ENCODE peak calls at places on chromosome 14, in nine cellular contexts. Z is NT2/D1; K is neuronal stem cell; H is choroid plexus epithelial cell; E is CD8-positive, alpha-beta memory T cell; I is heart right ventricle; G is endothelial cell of umbilical vein; W is BJ; X is prostate gland. B is an unnamed sample.

GRCh38 chr14:55327179-55327578 is 56.0 kb downstream of the FBXO34 start:
- DNase-seq in Z (no peak), K (no peak), H (no peak), E (no peak), I (no peak), G (no peak), W (no peak), X (no peak), B (no peak)

GRCh38 chr14:105173901-105174894 is 5.6 kb upstream of the JAG2 start:
- DNase-seq in Z (no peak), K (no peak), H (no peak), E (peak), I (no peak), G (peak), W (no peak), X (no peak), B (no peak)

GRCh38 chr14:22900088-22900799 is 17.2 kb downstream of the REM2 start:
- DNase-seq in Z (peak), K (peak), H (peak), E (no peak), I (peak), G (peak), W (no peak), X (peak), B (no peak)

GRCh38 chr14:65255583-65256443 is 153.5 kb upstream of the MAX start:
- DNase-seq in Z (no peak), K (no peak), H (peak), E (peak), I (no peak), G (no peak), W (no peak), X (peak), B (peak)

GRCh38 chr14:34665785-34666425 is 36.0 kb upstream of the SNX6 start:
- DNase-seq in Z (no peak), K (no peak), H (peak), E (no peak), I (peak), G (peak), W (peak), X (no peak), B (peak)

GRCh38 chr14:104094709-104095425 is 9.4 kb downstream of the ASPG start:
- DNase-seq in Z (peak), K (peak), H (peak), E (peak), I (peak), G (peak), W (no peak), X (peak), B (peak)

GRCh38 chr14:75452324-75452723 is 24.5 kb downstream of the JDP2 start:
- DNase-seq in Z (no peak), K (no peak), H (peak), E (no peak), I (no peak), G (no peak), W (no peak), X (no peak), B (no peak)

GRCh38 chr14:45085004-45085403 is 1.1 kb downstream of the PRPF39 start:
- DNase-seq in Z (no peak), K (no peak), H (peak), E (no peak), I (no peak), G (peak), W (no peak), X (no peak), B (no peak)

GRCh38 chr14:75138492-75138891 is 11.6 kb upstream of the NEK9 start:
- DNase-seq in Z (no peak), K (no peak), H (no peak), E (no peak), I (no peak), G (no peak), W (no peak), X (no peak), B (no peak)

GRCh38 chr14:96105921-96106441 is 66.8 kb downstream of the C14orf132 start:
- DNase-seq in Z (no peak), K (no peak), H (no peak), E (no peak), I (no peak), G (no peak), W (no peak), X (no peak), B (no peak)

GRCh38 chr14:74917646-74918081 is 5.4 kb downstream of the RPS6KL1 start:
- DNase-seq in Z (no peak), K (no peak), H (peak), E (no peak), I (peak), G (no peak), W (no peak), X (peak), B (no peak)

GRCh38 chr14:34981743-34982420 is 910 bp upstream of the SRP54 start:
- DNase-seq in Z (no peak), K (no peak), H (peak), E (peak), I (peak), G (no peak), W (no peak), X (peak), B (no peak)

GRCh38 chr14:33918256-33918655 is 32.6 kb downstream of the EGLN3 start:
- DNase-seq in Z (no peak), K (no peak), H (no peak), E (no peak), I (no peak), G (no peak), W (no peak), X (no peak), B (no peak)

GRCh38 chr14:67571275-67571990 is 28.6 kb downstream of the PIGH start:
- DNase-seq in Z (peak), K (peak), H (peak), E (peak), I (peak), G (peak), W (no peak), X (peak), B (no peak)

GRCh38 chr14:80959448-80960006 is 4.1 kb downstream of the TSHR start:
- DNase-seq in Z (no peak), K (no peak), H (peak), E (peak), I (no peak), G (no peak), W (no peak), X (no peak), B (no peak)

GRCh38 chr14:50003213-50004021 is 110.5 kb downstream of the ARF6 start:
- DNase-seq in Z (no peak), K (peak), H (peak), E (peak), I (peak), G (peak), W (no peak), X (peak), B (peak)

GRCh38 chr14:56490379-56490778 is 89.2 kb upstream of the TMEM260 start:
- DNase-seq in Z (no peak), K (no peak), H (peak), E (no peak), I (no peak), G (peak), W (no peak), X (no peak), B (no peak)

GRCh38 chr14:29896354-29896768 is 31.3 kb downstream of the PRKD1 start:
- DNase-seq in Z (no peak), K (no peak), H (no peak), E (no peak), I (no peak), G (no peak), W (no peak), X (peak), B (no peak)

GRCh38 chr14:69079188-69079742 is 73.7 kb downstream of the DCAF5 start:
- DNase-seq in Z (no peak), K (no peak), H (peak), E (no peak), I (no peak), G (peak), W (peak), X (no peak), B (no peak)

GRCh38 chr14:104942586-104942985 is 17.9 kb downstream of the PLD4 start:
- DNase-seq in Z (no peak), K (no peak), H (no peak), E (no peak), I (no peak), G (no peak), W (no peak), X (no peak), B (no peak)

GRCh38 chr14:70784886-70785285 is 24.4 kb downstream of the MAP3K9 start:
- DNase-seq in Z (no peak), K (no peak), H (no peak), E (no peak), I (no peak), G (no peak), W (no peak), X (no peak), B (no peak)

GRCh38 chr14:34470319-34470718 is 8.3 kb upstream of the SPTSSA start:
- DNase-seq in Z (no peak), K (no peak), H (no peak), E (no peak), I (no peak), G (no peak), W (no peak), X (no peak), B (no peak)

GRCh38 chr14:96184737-96185136 is 19.9 kb upstream of the BDKRB2 start:
- DNase-seq in Z (no peak), K (no peak), H (no peak), E (no peak), I (no peak), G (no peak), W (no peak), X (no peak), B (no peak)

GRCh38 chr14:49933704-49934103 is 40.8 kb downstream of the ARF6 start:
- DNase-seq in Z (no peak), K (no peak), H (no peak), E (no peak), I (no peak), G (no peak), W (no peak), X (no peak), B (no peak)

GRCh38 chr14:105108516-105108864 is 43.3 kb upstream of the GPR132 start:
- DNase-seq in Z (no peak), K (no peak), H (no peak), E (no peak), I (no peak), G (no peak), W (no peak), X (no peak), B (no peak)

GRCh38 chr14:88987516-88987915 is 163.1 kb downstream of the TTC8 start:
- DNase-seq in Z (no peak), K (no peak), H (no peak), E (no peak), I (no peak), G (no peak), W (no peak), X (no peak), B (no peak)

GRCh38 chr14:67358914-67359313 is 690 bp downstream of the ATP6V1D start:
- DNase-seq in Z (no peak), K (peak), H (no peak), E (no peak), I (no peak), G (no peak), W (no peak), X (no peak), B (no peak)

GRCh38 chr14:69038449-69039286 is 59.6 kb upstream of the ACTN1 start:
- DNase-seq in Z (no peak), K (no peak), H (peak), E (no peak), I (peak), G (peak), W (peak), X (no peak), B (no peak)

GRCh38 chr14:61285364-61285763 is 4.2 kb upstream of the TMEM30B start:
- DNase-seq in Z (no peak), K (no peak), H (no peak), E (no peak), I (no peak), G (no peak), W (no peak), X (no peak), B (no peak)

GRCh38 chr14:38430522-38430921 is 174.6 kb upstream of the CLEC14A start:
- DNase-seq in Z (no peak), K (no peak), H (no peak), E (no peak), I (no peak), G (no peak), W (no peak), X (no peak), B (no peak)

GRCh38 chr14:104428333-104428851 is 151.2 kb upstream of the C14orf180 start:
- DNase-seq in Z (no peak), K (no peak), H (no peak), E (no peak), I (no peak), G (no peak), W (no peak), X (no peak), B (no peak)

GRCh38 chr14:73896521-73896920 is 9.9 kb downstream of the ZNF410 start:
- DNase-seq in Z (no peak), K (no peak), H (peak), E (no peak), I (no peak), G (peak), W (no peak), X (no peak), B (no peak)

GRCh38 chr14:95647926-95648325 is 38.3 kb upstream of the TCL1B start:
- DNase-seq in Z (no peak), K (no peak), H (no peak), E (no peak), I (no peak), G (no peak), W (no peak), X (no peak), B (no peak)

GRCh38 chr14:21068521-21069387 is 1.4 kb upstream of the ARHGEF40 start:
- DNase-seq in Z (no peak), K (peak), H (peak), E (peak), I (peak), G (peak), W (no peak), X (peak), B (no peak)

GRCh38 chr14:59004012-59004411 is 184.5 kb upstream of the DAAM1 start:
- DNase-seq in Z (no peak), K (no peak), H (peak), E (no peak), I (no peak), G (no peak), W (no peak), X (no peak), B (no peak)

GRCh38 chr14:55430024-55430690 is 10.3 kb downstream of the TBPL2 start:
- DNase-seq in Z (peak), K (no peak), H (peak), E (peak), I (peak), G (peak), W (peak), X (peak), B (no peak)

GRCh38 chr14:48247972-48248371 is 572.6 kb upstream of the MDGA2 start:
- DNase-seq in Z (no peak), K (no peak), H (no peak), E (no peak), I (no peak), G (no peak), W (no peak), X (no peak), B (no peak)

GRCh38 chr14:48250575-48250974 is 575.2 kb upstream of the MDGA2 start:
- DNase-seq in Z (no peak), K (no peak), H (no peak), E (no peak), I (no peak), G (no peak), W (no peak), X (no peak), B (no peak)

GRCh38 chr14:48251290-48251689 is 575.9 kb upstream of the MDGA2 start:
- DNase-seq in Z (no peak), K (no peak), H (no peak), E (no peak), I (no peak), G (no peak), W (no peak), X (no peak), B (no peak)

DNA sequence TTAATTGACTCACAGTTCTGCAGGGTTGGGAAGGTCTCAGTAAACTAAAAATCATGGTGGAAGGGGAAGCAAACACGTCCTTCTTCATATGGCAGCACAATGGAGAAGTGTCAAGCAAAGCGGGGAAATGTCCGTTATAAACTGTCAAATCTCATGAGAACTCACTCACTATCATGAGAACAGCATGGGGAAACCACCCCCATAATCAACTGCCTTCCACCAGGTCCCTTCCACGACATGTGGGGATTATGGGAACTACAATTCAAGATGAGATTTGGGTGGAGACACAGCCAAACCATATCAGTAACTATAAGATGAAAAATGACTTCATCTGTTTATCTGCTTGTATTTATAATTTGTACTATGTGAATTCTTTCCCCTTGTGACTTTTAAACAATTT is 577.6 kb upstream of the MDGA2 start:
- DNase-seq in Z (no peak), K (no peak), H (no peak), E (no peak), I (no peak), G (no peak), W (no peak), X (no peak), B (no peak)
- H3K4me3 ChIP-seq in Z (no peak), K (no peak), H (no peak), E (no peak), I (no peak), G (no peak), W (no peak), X (no peak), B (no peak)

DNA sequence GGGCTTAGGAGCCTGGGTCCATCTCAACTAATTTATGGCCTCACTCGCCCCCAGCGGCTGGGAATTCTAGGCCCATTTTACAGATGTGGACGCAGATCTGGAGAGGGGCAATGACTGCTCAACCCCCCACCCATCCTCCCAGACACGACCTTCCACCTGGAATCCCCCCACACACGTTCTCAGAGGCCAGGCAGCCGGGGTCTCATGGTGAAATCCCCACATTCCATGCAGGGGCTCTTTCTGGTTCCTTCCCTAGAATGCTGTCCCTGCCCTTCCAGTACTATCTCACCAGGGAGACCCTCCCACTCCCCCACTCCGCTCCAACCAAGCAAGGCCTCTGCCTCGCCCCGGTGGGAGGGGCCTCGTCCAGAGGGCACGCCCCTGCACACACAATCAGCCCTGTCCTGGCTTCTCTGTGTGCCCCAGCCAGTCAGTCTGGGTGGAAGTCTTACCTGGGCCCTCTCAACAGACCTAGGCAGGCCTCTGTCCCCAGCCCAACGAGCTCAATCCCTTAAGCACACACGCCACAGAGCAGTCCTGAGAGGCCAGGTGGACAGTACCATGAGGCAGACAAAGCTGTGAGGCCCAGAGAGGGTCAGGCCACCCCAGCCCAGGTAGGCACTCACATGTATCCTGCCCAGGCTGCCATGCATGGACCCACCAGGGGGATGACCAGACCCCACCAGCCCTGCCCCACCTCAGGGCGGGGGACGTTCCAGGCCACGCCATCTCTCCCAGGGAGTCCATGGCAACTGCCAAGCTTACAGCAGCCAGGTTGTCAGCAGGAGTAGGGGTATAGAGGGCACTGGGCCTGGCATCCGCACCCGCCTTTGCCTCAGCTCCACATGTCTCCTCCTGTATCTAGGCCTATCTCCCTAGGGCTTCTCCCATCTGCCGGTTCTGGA is 1.3 kb upstream of the ANKRD9 start:
- DNase-seq in Z (peak), K (peak), H (no peak), E (no peak), I (no peak), G (no peak), W (no peak), X (peak), B (peak)
- H3K4me3 ChIP-seq in Z (peak), K (peak), H (peak), E (peak), I (peak), G (no peak), W (no peak), X (no peak), B (peak)

GRCh38 chr14:79916281-79916680 is 295.0 kb downstream of the DIO2 start:
- DNase-seq in Z (no peak), K (no peak), H (no peak), E (no peak), I (no peak), G (no peak), W (no peak), X (no peak), B (no peak)
- H3K4me3 ChIP-seq in Z (no peak), K (no peak), H (no peak), E (no peak), I (no peak), G (no peak), W (no peak), X (no peak), B (no peak)

DNA sequence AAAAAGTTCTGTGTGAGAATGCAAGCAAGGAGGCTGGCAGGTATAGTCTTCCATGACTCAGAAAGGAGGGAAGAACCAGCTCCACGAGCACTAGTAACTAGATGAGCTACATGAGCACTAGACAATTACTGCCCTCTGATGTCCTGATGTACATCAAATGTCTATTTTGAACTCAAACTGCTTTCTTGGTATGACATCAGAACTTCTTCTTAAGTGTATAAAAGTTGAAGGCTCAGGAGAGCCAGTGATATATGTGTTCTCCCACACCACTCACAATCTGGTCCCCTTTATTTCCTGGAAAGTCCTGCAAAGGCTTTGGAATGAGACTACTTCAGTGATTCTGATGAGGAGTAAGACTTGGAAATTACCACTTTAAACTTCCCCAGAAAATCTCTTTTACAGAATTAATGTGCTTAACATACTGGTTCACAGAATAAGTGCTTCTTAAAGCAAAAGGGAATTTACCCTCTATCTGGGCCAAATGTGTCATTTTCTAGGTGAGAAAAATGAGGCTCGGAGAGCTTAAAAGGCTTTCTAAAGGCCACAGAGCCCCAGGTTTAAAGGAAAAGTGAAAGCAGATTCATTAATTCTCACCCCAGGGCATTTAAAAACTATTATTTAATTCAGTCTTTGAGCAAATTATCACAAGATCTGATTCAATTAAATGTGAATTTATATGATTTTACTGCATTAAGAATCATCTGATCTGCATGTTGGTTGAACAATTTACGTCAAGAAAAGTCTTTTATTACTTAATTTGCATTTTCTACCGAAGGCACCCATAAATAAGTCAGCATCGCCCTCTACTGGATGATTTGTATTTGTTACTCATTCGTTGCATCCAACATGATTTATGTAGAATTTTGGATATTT is 18.8 kb upstream of the DHRS7 start:
- DNase-seq in Z (no peak), K (peak), H (peak), E (no peak), I (peak), G (peak), W (no peak), X (no peak), B (no peak)
- H3K4me3 ChIP-seq in Z (no peak), K (no peak), H (peak), E (peak), I (peak), G (peak), W (peak), X (peak), B (peak)

DNA sequence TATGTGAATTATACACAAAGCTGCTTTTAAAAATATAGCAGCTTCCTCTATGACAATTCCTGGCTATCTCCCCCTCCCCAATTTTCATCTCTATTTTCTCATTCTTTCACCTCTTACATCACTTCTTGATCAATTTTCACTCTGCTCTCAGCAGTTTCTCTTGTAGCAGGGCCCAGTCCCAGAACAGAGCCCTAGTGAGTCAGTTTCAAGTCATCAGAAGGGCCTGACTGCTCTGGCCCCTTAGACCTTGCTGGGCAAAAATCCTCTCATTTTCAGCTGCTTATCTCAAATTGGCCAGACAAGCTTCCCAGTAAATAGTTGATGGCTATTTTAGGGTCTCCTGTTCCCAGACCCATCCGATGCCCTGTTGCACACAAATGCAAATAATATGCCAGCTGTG is 101.4 kb downstream of the TTC7B start:
- DNase-seq in Z (no peak), K (no peak), H (peak), E (no peak), I (no peak), G (no peak), W (no peak), X (no peak), B (no peak)
- H3K4me3 ChIP-seq in Z (no peak), K (no peak), H (no peak), E (no peak), I (no peak), G (no peak), W (no peak), X (no peak), B (no peak)